ENCODE peak calls at places on chromosomes 12 and 14, in four cellular contexts. X, V, U and J are unnamed samples.

GRCh38 chr14:58533417-58533816 is 104.3 kb upstream of the DACT1 start:
- DNase-seq in X (no peak), V (no peak), U (no peak), J (no peak)

GRCh38 chr14:91112172-91112571 is 1.7 kb upstream of the DGLUCY start:
- DNase-seq in X (no peak), V (no peak), U (no peak), J (no peak)

GRCh38 chr12:92602476-92602875 is 100.3 kb upstream of the PLEKHG7 start:
- DNase-seq in X (peak; percentile 96), V (no peak), U (no peak), J (peak; percentile 88)

GRCh38 chr12:38102197-38102596 is 214.4 kb upstream of the ALG10B start:
- DNase-seq in X (peak; percentile 65), V (no peak), U (no peak), J (peak; percentile 28)

GRCh38 chr14:63468273-63468672 is 74.9 kb downstream of the PPP2R5E start:
- DNase-seq in X (peak; percentile 84), V (no peak), U (no peak), J (peak; percentile 58)

GRCh38 chr14:100890451-100890850 is 13.1 kb downstream of the RTL1 start:
- DNase-seq in X (no peak), V (peak; percentile 20), U (no peak), J (no peak)

GRCh38 chr12:69553626-69554248 is 31.5 kb upstream of the CCT2 start:
- DNase-seq in X (peak; percentile 94), V (no peak), U (peak; percentile 36), J (peak; percentile 80)

GRCh38 chr12:51911788-51912711 is 4.7 kb downstream of the ACVRL1 start:
- DNase-seq in X (no peak), V (no peak), U (no peak), J (no peak)

GRCh38 chr14:77507762-77508161 is 9.1 kb upstream of the ISM2 start:
- DNase-seq in X (no peak), V (no peak), U (no peak), J (no peak)

GRCh38 chr14:39417014-39417413 is 15.2 kb downstream of the FBXO33 start:
- DNase-seq in X (peak; percentile 44), V (no peak), U (no peak), J (peak; percentile 46)

GRCh38 chr12:87253157-87253556 is 776.0 kb downstream of the C12orf50 start:
- DNase-seq in X (peak; percentile 44), V (no peak), U (no peak), J (peak; percentile 77)

GRCh38 chr14:51240804-51241380 is 845 bp downstream of the TMX1 start:
- DNase-seq in X (no peak), V (no peak), U (no peak), J (no peak)

GRCh38 chr12:54697836-54698235 is 49.7 kb upstream of the DCD start:
- DNase-seq in X (no peak), V (no peak), U (no peak), J (no peak)

GRCh38 chr12:44381341-44381740 is 494.8 kb downstream of the NELL2 start:
- DNase-seq in X (no peak), V (no peak), U (peak; percentile 48), J (no peak)

GRCh38 chr14:25032092-25032784 is 17.7 kb downstream of the STXBP6 start:
- DNase-seq in X (no peak), V (no peak), U (no peak), J (no peak)

GRCh38 chr14:99026471-99026870 is 245.5 kb downstream of the BCL11B start:
- DNase-seq in X (no peak), V (no peak), U (no peak), J (no peak)

GRCh38 chr12:57631566-57632368 is 1.2 kb downstream of the B4GALNT1 start:
- DNase-seq in X (no peak), V (no peak), U (peak; percentile 53), J (no peak)